ENCODE peak calls at places on chromosome 1, in four cellular contexts. W is CD8-positive, alpha-beta T cell; A is BJ; L is fibroblast of lung. G is an unnamed sample.

GRCh38 chr1:230575886-230576477 is 66.3 kb upstream of the COG2 start:
- DNase-seq in W (no peak), A (no peak), L (no peak), G (no peak)

GRCh38 chr1:99749948-99750347 is 16.5 kb downstream of the FRRS1 start:
- DNase-seq in W (no peak), A (no peak), L (no peak), G (no peak)

GRCh38 chr1:155971910-155972809 is 6.2 kb downstream of the ARHGEF2 start:
- DNase-seq in W (no peak), A (no peak), L (no peak), G (no peak)

GRCh38 chr1:175152006-175152652 is 40.4 kb downstream of the KIAA0040 start:
- DNase-seq in W (peak), A (no peak), L (peak), G (no peak)

GRCh38 chr1:247448107-247448778 is 9.7 kb downstream of the OR2B11 start:
- DNase-seq in W (peak), A (peak), L (peak), G (no peak)

GRCh38 chr1:198970919-198971318 is 332.1 kb downstream of the PTPRC start:
- DNase-seq in W (no peak), A (no peak), L (peak), G (no peak)

GRCh38 chr1:66231162-66232077 is 302.5 kb upstream of the SGIP1 start:
- DNase-seq in W (no peak), A (peak), L (peak), G (no peak)

GRCh38 chr1:45359882-45360513 is 19.8 kb upstream of the MUTYH start:
- DNase-seq in W (peak), A (no peak), L (peak), G (no peak)

GRCh38 chr1:30777906-30778155 is 20.3 kb upstream of the LAPTM5 start:
- DNase-seq in W (no peak), A (no peak), L (no peak), G (no peak)

GRCh38 chr1:245483247-245483646 is 328.5 kb downstream of the KIF26B start:
- DNase-seq in W (no peak), A (no peak), L (no peak), G (no peak)

GRCh38 chr1:9294910-9295636 is 2.4 kb downstream of the SPSB1 start:
- DNase-seq in W (no peak), A (no peak), L (peak), G (no peak)

GRCh38 chr1:219347843-219348475 is 174.3 kb downstream of the LYPLAL1 start:
- DNase-seq in W (no peak), A (no peak), L (peak), G (no peak)

GRCh38 chr1:76065212-76065611 is 9.3 kb upstream of the ST6GALNAC3 start:
- DNase-seq in W (no peak), A (no peak), L (no peak), G (no peak)

GRCh38 chr1:226739696-226740065 is 599 bp upstream of the ITPKB start:
- DNase-seq in W (no peak), A (no peak), L (no peak), G (no peak)
- H3K4me3 ChIP-seq in W (peak), A (no peak), L (peak), G (no peak)

GRCh38 chr1:200629876-200630514 is 9.4 kb upstream of the KIF14 start:
- DNase-seq in W (no peak), A (no peak), L (no peak), G (no peak)

GRCh38 chr1:200625381-200625824 is 4.9 kb upstream of the KIF14 start:
- DNase-seq in W (no peak), A (no peak), L (peak), G (no peak)

GRCh38 chr1:200626853-200627534 is 6.4 kb upstream of the KIF14 start:
- DNase-seq in W (no peak), A (no peak), L (no peak), G (no peak)

GRCh38 chr1:200628223-200628868 is 7.8 kb upstream of the KIF14 start:
- DNase-seq in W (no peak), A (no peak), L (no peak), G (no peak)

GRCh38 chr1:200627548-200628222 is 7.1 kb upstream of the KIF14 start:
- DNase-seq in W (no peak), A (no peak), L (no peak), G (no peak)
- H3K4me3 ChIP-seq in W (no peak), A (no peak), L (no peak), G (no peak)

GRCh38 chr1:6419803-6420593 is at the start of gene HES2:
- DNase-seq in W (no peak), A (no peak), L (no peak), G (no peak)
- H3K4me3 ChIP-seq in W (no peak), A (peak), L (peak), G (no peak)

GRCh38 chr1:13543451-13543911 is 29.7 kb upstream of the LRRC38 start:
- DNase-seq in W (no peak), A (no peak), L (no peak), G (no peak)
- H3K4me3 ChIP-seq in W (no peak), A (no peak), L (no peak), G (no peak)

GRCh38 chr1:109402025-109402424 is 4.3 kb upstream of the SORT1 start:
- DNase-seq in W (no peak), A (no peak), L (no peak), G (no peak)
- H3K4me3 ChIP-seq in W (no peak), A (no peak), L (no peak), G (no peak)